ENCODE peak calls at places on chromosomes 16 and 17, in four cellular contexts. One of them, this sample, is unnamed.

GRCh38 chr17:20920813-20921199 is 122.0 kb downstream of the USP22 start:
- DNase-seq in mammary epithelial cell: no peak
- DNase-seq in neural progenitor cell: no peak
- DNase-seq in upper lobe of left lung: no peak
- DNase-seq in this sample: no peak

GRCh38 chr17:16915752-16916556 is 56.0 kb downstream of the TNFRSF13B start:
- DNase-seq in mammary epithelial cell: peak; percentile 59
- DNase-seq in neural progenitor cell: peak; percentile 70
- DNase-seq in upper lobe of left lung: peak; percentile 64
- DNase-seq in this sample: peak; percentile 59

GRCh38 chr17:73386561-73386960 is 74.8 kb upstream of the CDC42EP4 start:
- DNase-seq in upper lobe of left lung: no peak
- DNase-seq in neural progenitor cell: no peak
- DNase-seq in mammary epithelial cell: no peak
- DNase-seq in this sample: peak; percentile 59

GRCh38 chr16:72862090-72862489 is 185.8 kb downstream of the ZFHX3 start:
- DNase-seq in upper lobe of left lung: no peak
- DNase-seq in neural progenitor cell: no peak
- DNase-seq in mammary epithelial cell: no peak
- DNase-seq in this sample: no peak

GRCh38 chr17:41496803-41497484 is 7.2 kb upstream of the KRT36 start:
- DNase-seq in neural progenitor cell: peak; percentile 76
- DNase-seq in upper lobe of left lung: peak; percentile 94
- DNase-seq in mammary epithelial cell: peak; percentile 88
- DNase-seq in this sample: no peak

GRCh38 chr16:8864480-8864879 is 4.3 kb downstream of the CARHSP1 start:
- DNase-seq in upper lobe of left lung: no peak
- DNase-seq in neural progenitor cell: no peak
- DNase-seq in mammary epithelial cell: no peak
- DNase-seq in this sample: no peak

GRCh38 chr16:86763819-86764218 is 185.5 kb downstream of the FOXL1 start:
- DNase-seq in neural progenitor cell: no peak
- DNase-seq in upper lobe of left lung: no peak
- DNase-seq in mammary epithelial cell: no peak
- DNase-seq in this sample: no peak

GRCh38 chr17:72661093-72661944 is 431.2 kb downstream of the SLC39A11 start:
- DNase-seq in neural progenitor cell: no peak
- DNase-seq in mammary epithelial cell: peak; percentile 100
- DNase-seq in upper lobe of left lung: no peak
- DNase-seq in this sample: no peak

GRCh38 chr17:38879878-38880727 is 10.2 kb downstream of the LASP1 start:
- DNase-seq in upper lobe of left lung: no peak
- DNase-seq in mammary epithelial cell: peak; percentile 77
- DNase-seq in neural progenitor cell: peak; percentile 85
- DNase-seq in this sample: no peak

GRCh38 chr17:19331134-19331533 is 31.4 kb downstream of the B9D1 start:
- DNase-seq in upper lobe of left lung: no peak
- DNase-seq in neural progenitor cell: no peak
- DNase-seq in mammary epithelial cell: no peak
- DNase-seq in this sample: no peak

GRCh38 chr17:632551-632950 is 82.1 kb downstream of the VPS53 start:
- DNase-seq in upper lobe of left lung: no peak
- DNase-seq in mammary epithelial cell: no peak
- DNase-seq in neural progenitor cell: no peak
- DNase-seq in this sample: no peak

GRCh38 chr16:89906141-89907025 is 12.3 kb upstream of the MC1R start:
- DNase-seq in upper lobe of left lung: no peak
- DNase-seq in mammary epithelial cell: no peak
- DNase-seq in neural progenitor cell: no peak
- DNase-seq in this sample: no peak

GRCh38 chr17:60134396-60135159 is 15.2 kb upstream of the CA4 start:
- DNase-seq in neural progenitor cell: no peak
- DNase-seq in upper lobe of left lung: no peak
- DNase-seq in mammary epithelial cell: no peak
- DNase-seq in this sample: peak; percentile 20

GRCh38 chr17:10120113-10120485 is 78.3 kb downstream of the GAS7 start:
- DNase-seq in neural progenitor cell: no peak
- DNase-seq in mammary epithelial cell: no peak
- DNase-seq in upper lobe of left lung: peak; percentile 41
- DNase-seq in this sample: no peak

GRCh38 chr16:70429888-70430666 is 8.8 kb downstream of the ST3GAL2 start:
- DNase-seq in mammary epithelial cell: no peak
- DNase-seq in upper lobe of left lung: peak; percentile 38
- DNase-seq in neural progenitor cell: no peak
- DNase-seq in this sample: no peak
- TF ChIP-seq CTCF in mammary epithelial cell: no peak
- TF ChIP-seq CTCF in upper lobe of left lung: no peak
- TF ChIP-seq CTCF in neural progenitor cell: no peak
- TF ChIP-seq CTCF in this sample: no peak

DNA sequence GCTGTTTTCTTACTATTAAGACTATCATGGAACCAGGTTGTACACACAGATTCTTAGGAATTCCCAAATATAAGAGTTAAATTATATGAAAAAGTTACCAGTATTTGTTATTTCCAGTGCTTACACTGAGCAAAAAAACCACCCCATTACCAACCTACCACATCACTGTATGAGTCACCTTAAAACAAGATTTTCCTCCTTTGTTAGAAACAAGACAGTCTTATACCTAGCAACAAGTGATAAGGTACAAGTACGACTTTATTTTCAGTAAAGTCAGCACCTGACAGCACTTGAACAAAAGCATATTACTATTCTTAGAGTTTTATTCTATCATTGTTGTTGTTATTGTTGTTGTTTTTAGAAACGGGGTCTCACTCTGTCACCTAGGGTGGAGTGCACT is 20.4 kb downstream of the SSH2 start:
- DNase-seq in upper lobe of left lung: no peak
- DNase-seq in neural progenitor cell: no peak
- DNase-seq in mammary epithelial cell: peak; percentile 55
- DNase-seq in this sample: no peak
- TF ChIP-seq CTCF in upper lobe of left lung: no peak
- TF ChIP-seq CTCF in neural progenitor cell: no peak
- TF ChIP-seq CTCF in mammary epithelial cell: no peak
- TF ChIP-seq CTCF in this sample: no peak

GRCh38 chr17:82203920-82204319 is 8.7 kb downstream of the CCDC57 start:
- DNase-seq in mammary epithelial cell: no peak
- DNase-seq in upper lobe of left lung: no peak
- DNase-seq in neural progenitor cell: no peak
- DNase-seq in this sample: no peak
- TF ChIP-seq CTCF in mammary epithelial cell: no peak
- TF ChIP-seq CTCF in upper lobe of left lung: no peak
- TF ChIP-seq CTCF in neural progenitor cell: no peak
- TF ChIP-seq CTCF in this sample: no peak

DNA sequence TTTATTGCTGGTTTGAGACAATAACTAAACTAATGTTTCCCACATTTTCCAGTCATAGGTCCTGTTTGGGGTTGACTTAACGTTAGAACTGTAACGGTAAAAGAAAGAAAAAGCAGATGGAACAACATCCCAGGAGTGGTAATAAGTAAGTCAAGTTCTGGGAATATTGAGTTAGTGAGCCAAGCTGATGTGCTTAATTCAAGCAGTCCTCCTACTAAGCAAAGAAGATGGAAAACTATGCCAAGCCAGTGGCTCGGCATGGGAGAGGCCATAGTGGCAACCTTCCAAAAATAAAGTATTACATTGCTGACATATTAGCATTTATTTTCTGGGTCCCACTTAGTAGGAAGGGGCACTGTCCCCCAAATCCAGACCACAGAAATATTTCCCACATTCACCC is 161.7 kb upstream of the CDH5 start:
- DNase-seq in mammary epithelial cell: no peak
- DNase-seq in upper lobe of left lung: no peak
- DNase-seq in neural progenitor cell: no peak
- DNase-seq in this sample: no peak
- TF ChIP-seq CTCF in mammary epithelial cell: no peak
- TF ChIP-seq CTCF in upper lobe of left lung: no peak
- TF ChIP-seq CTCF in neural progenitor cell: no peak
- TF ChIP-seq CTCF in this sample: no peak

This sample was measured in chondrocyte.